ENCODE peak calls at places on chromosome 5, in ten cellular contexts. L, Z, Q, Y, P, H, U, E, R and J are unnamed samples.

GRCh38 chr5:421287-421880 is 21.6 kb upstream of the EXOC3 start:
- DNase-seq in H (no peak), P (no peak), Z (no peak), Y (no peak), Q (no peak), E (no peak), U (peak; percentile 11), L (no peak), R (no peak), J (no peak)

GRCh38 chr5:79774171-79774854 is 84.7 kb downstream of the CMYA5 start:
- DNase-seq in Y (no peak), R (peak; percentile 83), U (no peak), Z (no peak), P (no peak), L (no peak), Q (no peak), E (no peak), H (peak; percentile 4), J (peak; percentile 39)

GRCh38 chr5:141496038-141496437 is 7.2 kb downstream of the PCDHGC5 start:
- DNase-seq in U (no peak), R (peak; percentile 54), Z (no peak), Q (no peak), L (no peak), H (no peak), P (no peak), Y (no peak), E (no peak), J (no peak)

GRCh38 chr5:77177576-77177975 is 32.9 kb upstream of the PDE8B start:
- DNase-seq in L (no peak), Z (no peak), R (no peak), P (no peak), Y (no peak), U (no peak), E (no peak), Q (no peak), H (no peak), J (no peak)

GRCh38 chr5:178589180-178590140 is 733 bp downstream of the COL23A1 start:
- DNase-seq in H (peak; percentile 11), Z (no peak), L (no peak), Y (no peak), R (peak; percentile 48), P (no peak), E (no peak), Q (no peak), U (no peak), J (peak; percentile 92)

GRCh38 chr5:141882594-141883183 is 4.5 kb upstream of the PCDH1 start:
- DNase-seq in Z (no peak), L (peak; percentile 33), E (no peak), Y (peak; percentile 90), U (no peak), P (no peak), Q (no peak), H (no peak), R (peak; percentile 30), J (no peak)

GRCh38 chr5:129945031-129945430 is 40.8 kb downstream of the CHSY3 start:
- DNase-seq in Y (no peak), E (no peak), U (no peak), Q (no peak), H (no peak), L (no peak), Z (no peak), R (no peak), P (no peak), J (peak; percentile 37)

GRCh38 chr5:159735749-159736660 is 180.3 kb upstream of the ADRA1B start:
- DNase-seq in E (no peak), L (no peak), Q (no peak), Z (no peak), Y (no peak), P (no peak), U (no peak), R (no peak), H (no peak), J (no peak)

GRCh38 chr5:39076757-39077475 is 2.7 kb upstream of the RICTOR start:
- DNase-seq in Y (no peak), E (no peak), R (no peak), L (no peak), P (no peak), U (no peak), Z (no peak), H (peak; percentile 56), Q (no peak), J (peak; percentile 71)

GRCh38 chr5:111013011-111013410 is 58.5 kb upstream of the TSLP start:
- DNase-seq in P (no peak), U (no peak), E (no peak), Y (no peak), H (peak; percentile 29), Q (no peak), Z (no peak), R (no peak), L (no peak), J (no peak)

GRCh38 chr5:100595152-100595811 is 60.1 kb downstream of the FAM174A start:
- DNase-seq in Q (no peak), Y (no peak), H (peak; percentile 97), Z (peak; percentile 30), L (no peak), P (peak; percentile 32), U (no peak), R (no peak), E (no peak), J (peak; percentile 81)

GRCh38 chr5:103428411-103428871 is 134.1 kb downstream of the NUDT12 start:
- DNase-seq in E (no peak), Q (no peak), L (no peak), U (no peak), R (no peak), Z (no peak), H (peak; percentile 86), Y (no peak), P (peak; percentile 40), J (peak; percentile 77)

GRCh38 chr5:132663771-132664695 is 6.1 kb downstream of the IL13 start:
- DNase-seq in P (peak; percentile 16), E (no peak), Q (peak; percentile 55), Z (no peak), H (no peak), L (no peak), Y (no peak), U (no peak), R (no peak), J (peak; percentile 95)

GRCh38 chr5:141877478-141878185 is 578 bp downstream of the PCDH1 start:
- DNase-seq in Y (peak; percentile 19), U (no peak), P (no peak), L (no peak), H (no peak), Q (no peak), E (no peak), Z (no peak), R (no peak), J (peak; percentile 83)

GRCh38 chr5:124888050-124888506 is 141.6 kb upstream of the ZNF608 start:
- DNase-seq in P (no peak), Y (no peak), L (no peak), E (no peak), Z (no peak), H (no peak), Q (no peak), R (peak; percentile 23), U (no peak), J (no peak)

GRCh38 chr5:180343846-180344327 is 9.2 kb downstream of the GFPT2 start:
- DNase-seq in Z (peak; percentile 56), L (no peak), U (no peak), Q (no peak), E (no peak), Y (peak; percentile 79), H (no peak), R (no peak), P (no peak), J (peak; percentile 90)

GRCh38 chr5:41527201-41527779 is 16.9 kb upstream of the PLCXD3 start:
- DNase-seq in Q (no peak), P (no peak), Z (no peak), L (no peak), U (no peak), Y (no peak), H (peak; percentile 98), E (no peak), R (no peak), J (peak; percentile 88)

GRCh38 chr5:39191216-39191615 is 28.1 kb downstream of the FYB1 start:
- DNase-seq in E (no peak), Q (peak; percentile 62), Y (no peak), L (no peak), H (no peak), U (no peak), R (no peak), Z (no peak), P (no peak), J (no peak)

GRCh38 chr5:173890195-173890951 is 2.2 kb downstream of the CPEB4 start:
- DNase-seq in Z (peak; percentile 33), U (no peak), R (peak; percentile 27), Q (no peak), P (no peak), Y (peak; percentile 43), L (peak; percentile 49), H (peak; percentile 30), E (no peak), J (peak; percentile 68)

GRCh38 chr5:145495171-145495570 is 340.0 kb downstream of the PRELID2 start:
- DNase-seq in R (no peak), Q (no peak), P (no peak), Y (no peak), L (no peak), U (no peak), Z (no peak), H (no peak), E (no peak), J (no peak)

GRCh38 chr5:146825033-146825432 is 53.5 kb downstream of the PPP2R2B start:
- DNase-seq in E (no peak), Y (no peak), L (no peak), Z (no peak), H (peak; percentile 11), Q (no peak), R (peak; percentile 69), P (no peak), U (no peak), J (no peak)

GRCh38 chr5:172078027-172078426 is 71.6 kb upstream of the FBXW11 start:
- DNase-seq in U (no peak), E (no peak), Y (peak; percentile 74), H (no peak), Q (no peak), Z (no peak), L (no peak), R (no peak), P (peak; percentile 34), J (no peak)

GRCh38 chr5:150322202-150322601 is 19.5 kb upstream of the ARSI start:
- DNase-seq in P (no peak), Z (no peak), L (no peak), Q (no peak), Y (no peak), R (no peak), E (no peak), H (peak; percentile 87), U (no peak), J (no peak)

GRCh38 chr5:55096860-55097259 is 5.6 kb upstream of the GZMA start:
- DNase-seq in H (no peak), R (no peak), P (no peak), Z (no peak), Q (peak; percentile 75), Y (no peak), L (no peak), U (no peak), E (peak; percentile 48), J (no peak)

GRCh38 chr5:6497267-6497666 is 48.6 kb downstream of the UBE2QL1 start:
- DNase-seq in U (no peak), E (no peak), Y (no peak), Q (no peak), Z (no peak), R (no peak), P (no peak), L (no peak), H (no peak), J (no peak)

GRCh38 chr5:51684794-51685355 is 301.6 kb downstream of the ISL1 start:
- DNase-seq in E (no peak), R (no peak), H (no peak), Q (no peak), L (no peak), U (no peak), Y (no peak), P (no peak), Z (no peak), J (no peak)

GRCh38 chr5:156339139-156339841 is 12.3 kb downstream of the SGCD start:
- DNase-seq in Y (no peak), Z (no peak), E (no peak), H (peak; percentile 69), U (no peak), Q (no peak), L (no peak), P (no peak), R (no peak), J (no peak)

GRCh38 chr5:134555889-134556311 is 30.4 kb downstream of the JADE2 start:
- DNase-seq in L (peak; percentile 22), H (peak; percentile 68), Y (peak; percentile 84), P (peak; percentile 40), R (peak; percentile 49), U (peak; percentile 75), Z (peak; percentile 72), E (peak; percentile 68), Q (peak; percentile 90), J (peak; percentile 93)